ENCODE peak calls at places on chromosome 11, in six cellular contexts. One of them, this sample, is unnamed.

GRCh38 chr11:72613977-72614376 is 60.2 kb downstream of the PDE2A start:
- DNase-seq in kidney epithelial cell: no peak
- DNase-seq in GM06990: peak
- DNase-seq in uterus: no peak
- DNase-seq in GM12865: peak
- DNase-seq in HFF-Myc: no peak
- DNase-seq in this sample: no peak

GRCh38 chr11:9656864-9657263 is 7.0 kb upstream of the SWAP70 start:
- DNase-seq in kidney epithelial cell: no peak
- DNase-seq in GM06990: no peak
- DNase-seq in uterus: no peak
- DNase-seq in GM12865: no peak
- DNase-seq in HFF-Myc: no peak
- DNase-seq in this sample: no peak

GRCh38 chr11:10861799-10862198 is 3.9 kb upstream of the ZBED5 start:
- DNase-seq in kidney epithelial cell: no peak
- DNase-seq in GM06990: no peak
- DNase-seq in uterus: no peak
- DNase-seq in GM12865: no peak
- DNase-seq in HFF-Myc: no peak
- DNase-seq in this sample: no peak

GRCh38 chr11:104728927-104729326 is 169.3 kb downstream of the CASP12 start:
- DNase-seq in kidney epithelial cell: no peak
- DNase-seq in GM06990: no peak
- DNase-seq in uterus: no peak
- DNase-seq in GM12865: no peak
- DNase-seq in HFF-Myc: no peak
- DNase-seq in this sample: no peak

GRCh38 chr11:69636512-69636866 is 4.5 kb upstream of the CCND1 start:
- DNase-seq in kidney epithelial cell: no peak
- DNase-seq in GM06990: no peak
- DNase-seq in uterus: no peak
- DNase-seq in GM12865: no peak
- DNase-seq in HFF-Myc: peak
- DNase-seq in this sample: peak

GRCh38 chr11:47617417-47617809 is 23.2 kb upstream of the C1QTNF4 start:
- DNase-seq in kidney epithelial cell: no peak
- DNase-seq in GM06990: no peak
- DNase-seq in uterus: no peak
- DNase-seq in GM12865: peak
- DNase-seq in HFF-Myc: no peak
- DNase-seq in this sample: peak

GRCh38 chr11:82899957-82900276 is 313 bp downstream of the PRCP start:
- DNase-seq in kidney epithelial cell: no peak
- DNase-seq in GM06990: no peak
- DNase-seq in uterus: no peak
- DNase-seq in GM12865: no peak
- DNase-seq in HFF-Myc: no peak
- DNase-seq in this sample: no peak

GRCh38 chr11:13256216-13256615 is 21.4 kb upstream of the BMAL1 start:
- DNase-seq in kidney epithelial cell: no peak
- DNase-seq in GM06990: no peak
- DNase-seq in uterus: no peak
- DNase-seq in GM12865: no peak
- DNase-seq in HFF-Myc: no peak
- DNase-seq in this sample: no peak

GRCh38 chr11:124878497-124879228 is 13.4 kb downstream of the ROBO3 start:
- DNase-seq in kidney epithelial cell: no peak
- DNase-seq in GM06990: no peak
- DNase-seq in uterus: no peak
- DNase-seq in GM12865: no peak
- DNase-seq in HFF-Myc: no peak
- DNase-seq in this sample: no peak

GRCh38 chr11:64854534-64855502 is 10.4 kb upstream of the CDC42BPG start:
- DNase-seq in kidney epithelial cell: peak
- DNase-seq in GM06990: no peak
- DNase-seq in uterus: peak
- DNase-seq in GM12865: no peak
- DNase-seq in HFF-Myc: peak
- DNase-seq in this sample: no peak

GRCh38 chr11:84398017-84398626 is 1112.0 kb upstream of the CCDC90B start:
- DNase-seq in kidney epithelial cell: no peak
- DNase-seq in GM06990: no peak
- DNase-seq in uterus: no peak
- DNase-seq in GM12865: peak
- DNase-seq in HFF-Myc: no peak
- DNase-seq in this sample: peak
- TF ChIP-seq CTCF in kidney epithelial cell: peak
- TF ChIP-seq CTCF in GM06990: peak
- TF ChIP-seq CTCF in uterus: no peak
- TF ChIP-seq CTCF in GM12865: peak
- TF ChIP-seq CTCF in HFF-Myc: no peak
- TF ChIP-seq CTCF in this sample: peak

GRCh38 chr11:62553839-62554361 is 7.3 kb upstream of the AHNAK start:
- DNase-seq in kidney epithelial cell: peak
- DNase-seq in GM06990: no peak
- DNase-seq in uterus: no peak
- DNase-seq in GM12865: no peak
- DNase-seq in HFF-Myc: no peak
- DNase-seq in this sample: peak
- H3K4me3 ChIP-seq in kidney epithelial cell: no peak
- H3K4me3 ChIP-seq in GM06990: no peak
- H3K4me3 ChIP-seq in uterus: peak
- H3K4me3 ChIP-seq in GM12865: no peak
- H3K4me3 ChIP-seq in HFF-Myc: peak
- H3K4me3 ChIP-seq in this sample: peak

DNA sequence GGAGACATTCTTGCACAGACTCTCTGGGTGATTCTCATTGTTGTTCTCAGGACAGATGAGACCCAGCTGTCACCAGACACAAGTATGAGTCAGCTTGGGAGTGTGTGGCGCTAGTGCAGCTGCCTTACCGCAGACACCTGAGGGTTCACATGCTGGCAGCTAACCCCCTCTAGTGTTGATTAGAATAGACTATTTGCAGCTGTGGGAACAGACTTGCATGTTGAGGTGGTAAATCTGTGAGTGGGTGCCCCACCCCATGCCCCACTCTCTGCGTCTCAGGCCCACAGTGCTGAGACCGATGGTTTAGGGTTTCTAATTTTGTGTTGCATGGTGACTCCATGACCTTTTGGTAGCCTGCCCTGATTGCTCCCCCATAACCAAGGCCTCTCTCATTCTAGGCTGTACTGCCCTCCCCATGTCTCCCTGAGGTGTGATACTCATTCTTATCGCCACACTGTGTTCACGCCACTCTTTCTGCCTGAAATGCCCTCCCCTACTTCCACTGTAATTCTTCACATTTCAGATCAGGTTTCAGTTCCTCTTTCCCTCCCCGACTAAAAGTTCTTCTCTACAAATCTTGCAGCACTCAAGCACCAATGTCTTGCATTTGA is 73.7 kb upstream of the KIRREL3 start:
- DNase-seq in kidney epithelial cell: peak
- DNase-seq in GM06990: peak
- DNase-seq in uterus: no peak
- DNase-seq in GM12865: peak
- DNase-seq in HFF-Myc: peak
- DNase-seq in this sample: peak
- TF ChIP-seq CTCF in kidney epithelial cell: peak
- TF ChIP-seq CTCF in GM06990: peak
- TF ChIP-seq CTCF in uterus: no peak
- TF ChIP-seq CTCF in GM12865: peak
- TF ChIP-seq CTCF in HFF-Myc: peak
- TF ChIP-seq CTCF in this sample: peak

GRCh38 chr11:61752925-61753551 is 602 bp downstream of the MYRF start:
- DNase-seq in kidney epithelial cell: no peak
- DNase-seq in GM06990: no peak
- DNase-seq in uterus: no peak
- DNase-seq in GM12865: no peak
- DNase-seq in HFF-Myc: no peak
- DNase-seq in this sample: no peak
- H3K4me3 ChIP-seq in kidney epithelial cell: peak
- H3K4me3 ChIP-seq in GM06990: no peak
- H3K4me3 ChIP-seq in uterus: peak
- H3K4me3 ChIP-seq in GM12865: peak
- H3K4me3 ChIP-seq in HFF-Myc: peak
- H3K4me3 ChIP-seq in this sample: peak

GRCh38 chr11:114586797-114587196 is 8.8 kb downstream of the NXPE4 start:
- DNase-seq in kidney epithelial cell: no peak
- DNase-seq in GM06990: no peak
- DNase-seq in uterus: no peak
- DNase-seq in GM12865: no peak
- DNase-seq in HFF-Myc: no peak
- DNase-seq in this sample: no peak
- TF ChIP-seq CTCF in kidney epithelial cell: no peak
- TF ChIP-seq CTCF in GM06990: no peak
- TF ChIP-seq CTCF in uterus: no peak
- TF ChIP-seq CTCF in GM12865: peak
- TF ChIP-seq CTCF in HFF-Myc: peak
- TF ChIP-seq CTCF in this sample: peak

DNA sequence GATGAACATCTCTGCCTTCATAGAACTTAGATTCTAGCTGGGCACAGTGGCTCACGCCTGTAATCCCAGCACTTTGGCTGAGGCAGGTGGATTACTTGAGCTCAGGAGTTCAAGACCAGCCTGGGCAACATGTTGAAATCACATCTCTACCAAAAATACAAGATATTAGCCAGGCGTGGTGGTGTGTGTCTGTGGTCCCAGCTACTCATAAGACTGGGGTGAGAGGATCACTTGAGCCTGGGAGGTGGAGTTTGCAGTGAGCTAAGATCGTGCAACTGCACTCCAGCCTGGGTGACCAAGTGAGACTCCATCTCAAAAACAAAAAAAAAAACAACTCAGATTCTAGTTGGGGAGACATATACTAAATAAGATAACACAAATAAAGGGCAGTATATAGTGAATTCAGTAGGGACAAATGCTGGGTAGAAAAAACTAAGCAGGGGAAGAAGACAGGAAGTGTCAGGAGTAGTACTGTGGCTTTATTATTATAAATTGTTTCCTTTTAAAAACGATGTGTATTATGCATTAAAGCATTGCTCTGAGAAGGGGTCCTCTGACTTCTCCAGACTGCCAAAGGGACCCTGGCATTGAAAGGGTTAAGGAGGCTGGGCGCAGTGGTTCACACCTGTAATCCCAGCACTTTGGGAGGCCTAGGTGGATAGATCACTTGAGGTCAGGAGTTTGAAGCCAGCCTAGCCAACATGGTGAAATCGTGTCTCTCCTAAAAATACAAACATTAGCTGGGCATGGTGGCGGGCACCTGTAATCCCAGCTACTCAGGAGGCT is 46.7 kb downstream of the PACS1 start:
- DNase-seq in kidney epithelial cell: no peak
- DNase-seq in GM06990: no peak
- DNase-seq in uterus: no peak
- DNase-seq in GM12865: peak
- DNase-seq in HFF-Myc: no peak
- DNase-seq in this sample: no peak
- H3K4me3 ChIP-seq in kidney epithelial cell: no peak
- H3K4me3 ChIP-seq in GM06990: no peak
- H3K4me3 ChIP-seq in uterus: no peak
- H3K4me3 ChIP-seq in GM12865: peak
- H3K4me3 ChIP-seq in HFF-Myc: no peak
- H3K4me3 ChIP-seq in this sample: no peak

GRCh38 chr11:31881825-31882224 is 70.7 kb upstream of the PAX6 start:
- DNase-seq in kidney epithelial cell: no peak
- DNase-seq in GM06990: no peak
- DNase-seq in uterus: no peak
- DNase-seq in GM12865: no peak
- DNase-seq in HFF-Myc: no peak
- DNase-seq in this sample: no peak

GRCh38 chr11:31883435-31883834 is 72.3 kb upstream of the PAX6 start:
- DNase-seq in kidney epithelial cell: no peak
- DNase-seq in GM06990: no peak
- DNase-seq in uterus: no peak
- DNase-seq in GM12865: no peak
- DNase-seq in HFF-Myc: no peak
- DNase-seq in this sample: no peak

GRCh38 chr11:31884080-31884479 is 73.0 kb upstream of the PAX6 start:
- DNase-seq in kidney epithelial cell: no peak
- DNase-seq in GM06990: no peak
- DNase-seq in uterus: no peak
- DNase-seq in GM12865: no peak
- DNase-seq in HFF-Myc: no peak
- DNase-seq in this sample: no peak

GRCh38 chr11:31882951-31883392 is 71.8 kb upstream of the PAX6 start:
- DNase-seq in kidney epithelial cell: no peak
- DNase-seq in GM06990: no peak
- DNase-seq in uterus: no peak
- DNase-seq in GM12865: no peak
- DNase-seq in HFF-Myc: no peak
- DNase-seq in this sample: no peak

GRCh38 chr11:31887180-31887579 is 76.1 kb upstream of the PAX6 start:
- DNase-seq in kidney epithelial cell: no peak
- DNase-seq in GM06990: no peak
- DNase-seq in uterus: no peak
- DNase-seq in GM12865: peak
- DNase-seq in HFF-Myc: no peak
- DNase-seq in this sample: no peak
- TF ChIP-seq CTCF in kidney epithelial cell: peak
- TF ChIP-seq CTCF in GM06990: peak
- TF ChIP-seq CTCF in uterus: no peak
- TF ChIP-seq CTCF in GM12865: peak
- TF ChIP-seq CTCF in HFF-Myc: peak
- TF ChIP-seq CTCF in this sample: no peak

GRCh38 chr11:119148855-119149370 is at the start of gene ABCG4:
- DNase-seq in kidney epithelial cell: no peak
- DNase-seq in GM06990: no peak
- DNase-seq in uterus: no peak
- DNase-seq in GM12865: no peak
- DNase-seq in HFF-Myc: no peak
- DNase-seq in this sample: no peak
- H3K4me3 ChIP-seq in kidney epithelial cell: peak
- H3K4me3 ChIP-seq in GM06990: peak
- H3K4me3 ChIP-seq in uterus: peak
- H3K4me3 ChIP-seq in GM12865: peak
- H3K4me3 ChIP-seq in HFF-Myc: peak
- H3K4me3 ChIP-seq in this sample: peak

GRCh38 chr11:43649501-43649900 is 31.0 kb upstream of the HSD17B12 start:
- DNase-seq in kidney epithelial cell: no peak
- DNase-seq in GM06990: no peak
- DNase-seq in uterus: no peak
- DNase-seq in GM12865: no peak
- DNase-seq in HFF-Myc: no peak
- DNase-seq in this sample: no peak
- TF ChIP-seq CTCF in kidney epithelial cell: no peak
- TF ChIP-seq CTCF in GM06990: no peak
- TF ChIP-seq CTCF in uterus: no peak
- TF ChIP-seq CTCF in GM12865: no peak
- TF ChIP-seq CTCF in HFF-Myc: no peak
- TF ChIP-seq CTCF in this sample: no peak

This sample was measured in AG09309.